ENCODE peak calls at places on chromosomes 5 and 9, in six cellular contexts. E is IMR-90, T is GM20000, Z is endothelial cell, R is cardiac muscle cell, O is fibroblast of mammary gland. G is an unnamed sample.

GRCh38 chr5:63959177-63959982 is 2.9 kb downstream of the HTR1A start:
- DNase-seq in E (no peak), T (no peak), Z (peak), R (peak), O (peak), G (peak)

GRCh38 chr5:112412370-112412769 is 6.7 kb downstream of the EPB41L4A start:
- DNase-seq in E (no peak), T (no peak), Z (no peak), R (no peak), O (no peak), G (no peak)

GRCh38 chr5:33088176-33088575 is 352.6 kb upstream of the TARS1 start:
- DNase-seq in E (no peak), T (no peak), Z (no peak), R (no peak), O (peak), G (no peak)

GRCh38 chr5:66494437-66494836 is 101.8 kb upstream of the MAST4 start:
- DNase-seq in E (no peak), T (no peak), Z (no peak), R (peak), O (no peak), G (no peak)

GRCh38 chr5:76000586-76000985 is 82.6 kb upstream of the SV2C start:
- DNase-seq in E (no peak), T (no peak), Z (no peak), R (no peak), O (no peak), G (no peak)

GRCh38 chr5:80216753-80217596 is 38.9 kb downstream of the SERINC5 start:
- DNase-seq in E (no peak), T (no peak), Z (no peak), R (peak), O (no peak), G (no peak)

GRCh38 chr9:130984476-130984875 is 24.5 kb upstream of the LAMC3 start:
- DNase-seq in E (no peak), T (no peak), Z (no peak), R (no peak), O (no peak), G (no peak)

GRCh38 chr5:56025303-56025885 is 30.6 kb upstream of the IL6ST start:
- DNase-seq in E (peak), T (no peak), Z (no peak), R (no peak), O (peak), G (no peak)

GRCh38 chr9:70484232-70485130 is 70.0 kb upstream of the KLF9 start:
- DNase-seq in E (peak), T (peak), Z (peak), R (peak), O (peak), G (peak)

GRCh38 chr9:69674741-69675438 is 2.7 kb upstream of the APBA1 start:
- DNase-seq in E (peak), T (no peak), Z (no peak), R (no peak), O (peak), G (no peak)

GRCh38 chr9:127013597-127013996 is 99.0 kb downstream of the RALGPS1 start:
- DNase-seq in E (no peak), T (no peak), Z (no peak), R (no peak), O (no peak), G (no peak)

GRCh38 chr5:64838803-64839202 is 70.1 kb downstream of the CWC27 start:
- DNase-seq in E (no peak), T (no peak), Z (no peak), R (no peak), O (no peak), G (no peak)

GRCh38 chr9:4305065-4305481 is 5.2 kb upstream of the GLIS3 start:
- DNase-seq in E (no peak), T (no peak), Z (no peak), R (no peak), O (no peak), G (no peak)

GRCh38 chr9:133727277-133727875 is 10.8 kb downstream of the SARDH start:
- DNase-seq in E (no peak), T (no peak), Z (no peak), R (no peak), O (no peak), G (no peak)

GRCh38 chr5:64854855-64855254 is 86.1 kb downstream of the CWC27 start:
- DNase-seq in E (peak), T (no peak), Z (no peak), R (no peak), O (no peak), G (no peak)

GRCh38 chr9:91889161-91889560 is 60.9 kb downstream of the ROR2 start:
- DNase-seq in E (no peak), T (no peak), Z (no peak), R (no peak), O (no peak), G (no peak)

GRCh38 chr5:129474544-129474943 is 14.4 kb downstream of the ADAMTS19 start:
- DNase-seq in E (no peak), T (no peak), Z (no peak), R (no peak), O (no peak), G (no peak)

GRCh38 chr9:123893831-123894460 is 36.0 kb downstream of the DENND1A start:
- DNase-seq in E (peak), T (no peak), Z (no peak), R (no peak), O (peak), G (no peak)

GRCh38 chr9:129875687-129876395 is 40.6 kb downstream of the USP20 start:
- DNase-seq in E (peak), T (no peak), Z (no peak), R (no peak), O (no peak), G (no peak)

GRCh38 chr9:129876815-129877214 is 41.6 kb downstream of the USP20 start:
- DNase-seq in E (no peak), T (no peak), Z (no peak), R (no peak), O (no peak), G (no peak)

GRCh38 chr9:129873563-129873962 is 38.3 kb downstream of the USP20 start:
- DNase-seq in E (no peak), T (no peak), Z (no peak), R (no peak), O (no peak), G (no peak)

GRCh38 chr9:129874261-129875101 is 39.2 kb downstream of the USP20 start:
- DNase-seq in E (no peak), T (no peak), Z (no peak), R (no peak), O (no peak), G (no peak)

DNA sequence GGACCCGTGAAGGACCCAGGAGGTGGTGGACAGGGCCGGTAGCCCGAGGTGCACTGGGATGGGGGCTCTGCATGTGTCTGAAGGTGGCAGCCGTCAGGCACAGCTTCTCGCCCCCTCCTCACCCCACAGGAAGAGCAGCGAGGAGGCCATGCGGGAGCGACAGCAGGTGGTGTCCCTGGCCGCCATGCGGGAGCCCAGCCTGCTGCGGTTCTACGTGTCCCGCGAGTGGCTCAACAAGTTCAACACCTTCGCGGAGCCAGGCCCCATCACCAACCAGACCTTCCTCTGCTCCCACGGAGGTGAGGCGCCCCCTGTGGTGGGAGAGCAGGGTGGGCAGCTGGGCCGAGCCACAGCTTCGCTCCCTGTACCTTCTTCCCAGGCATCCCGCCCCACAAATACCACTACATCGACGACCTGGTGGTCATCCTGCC is 39.9 kb downstream of the USP20 start:
- DNase-seq in E (no peak), T (no peak), Z (peak), R (no peak), O (no peak), G (no peak)
- TF ChIP-seq CTCF in E (peak), T (no peak), Z (peak), R (peak), O (no peak), G (peak)

DNA sequence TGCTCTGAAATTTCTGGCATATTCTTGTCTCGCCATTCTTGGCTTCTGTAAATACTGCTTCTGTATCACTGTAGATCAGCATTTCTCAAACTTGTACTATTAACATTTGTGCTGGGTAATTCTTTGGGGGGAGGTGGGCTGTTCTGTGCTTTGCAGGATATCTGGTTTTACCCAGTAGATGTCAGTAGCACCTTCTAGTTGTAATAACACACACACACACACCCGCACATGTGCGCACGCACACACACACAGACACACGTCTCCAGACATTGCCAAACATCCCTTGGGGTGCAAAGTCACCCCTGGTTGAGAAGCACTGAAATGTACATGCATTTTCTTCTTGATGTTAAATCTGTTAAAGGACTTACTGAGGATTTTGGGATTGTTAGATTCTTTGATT is 304.1 kb downstream of the MAT2B start:
- DNase-seq in E (peak), T (no peak), Z (no peak), R (no peak), O (peak), G (no peak)
- TF ChIP-seq CTCF in E (peak), T (no peak), Z (no peak), R (peak), O (no peak), G (no peak)

DNA sequence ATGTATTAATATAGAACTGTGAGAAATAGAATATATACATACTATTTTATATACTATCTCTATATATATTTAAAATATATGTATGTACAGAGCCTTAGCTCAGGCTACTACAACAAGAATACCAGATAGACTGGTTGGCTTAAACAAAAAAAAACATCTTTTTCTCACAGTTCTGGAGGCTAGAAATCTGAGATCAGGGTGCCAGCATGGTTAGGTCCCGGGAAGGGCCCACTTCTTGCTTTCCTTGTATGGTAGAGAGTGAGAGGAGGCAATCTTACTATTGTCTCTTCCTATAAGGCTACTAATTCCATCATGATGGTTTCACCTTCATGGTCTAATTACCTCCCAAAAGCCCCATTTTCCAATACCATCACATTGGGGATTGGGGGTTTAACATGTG is 613.0 kb downstream of the ZNF608 start:
- DNase-seq in E (no peak), T (no peak), Z (no peak), R (no peak), O (no peak), G (no peak)
- TF ChIP-seq CTCF in E (no peak), T (no peak), Z (no peak), R (no peak), O (no peak), G (no peak)

DNA sequence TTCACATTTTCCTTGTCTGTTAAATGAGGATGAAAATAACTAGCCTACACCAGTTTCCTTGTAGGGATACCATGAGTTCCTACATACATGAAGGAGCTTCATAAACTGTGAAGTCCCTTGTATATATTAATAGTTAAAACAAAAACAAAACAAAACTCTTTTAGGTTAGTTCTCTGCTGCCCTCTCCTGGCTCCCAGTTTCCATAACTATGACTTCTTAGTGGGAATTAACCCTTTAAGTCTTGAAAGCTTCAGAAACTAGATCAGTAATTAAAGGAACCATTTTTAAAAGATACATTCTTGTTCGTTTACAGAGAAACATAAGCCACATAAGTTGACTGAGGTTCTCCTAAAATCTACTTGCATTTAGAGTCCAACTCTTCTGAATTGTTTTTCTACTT is 500.0 kb upstream of the C9orf72 start:
- DNase-seq in E (peak), T (peak), Z (peak), R (peak), O (peak), G (peak)
- TF ChIP-seq CTCF in E (peak), T (no peak), Z (peak), R (peak), O (peak), G (peak)

GRCh38 chr9:121888438-121888775 is 204.7 kb downstream of the TTLL11 start:
- DNase-seq in E (peak), T (no peak), Z (no peak), R (no peak), O (peak), G (no peak)
- TF ChIP-seq CTCF in E (no peak), T (no peak), Z (no peak), R (no peak), O (peak), G (no peak)

GRCh38 chr5:132661231-132662003 is 3.4 kb downstream of the IL13 start:
- DNase-seq in E (no peak), T (peak), Z (no peak), R (no peak), O (peak), G (no peak)

GRCh38 chr5:132662004-132662401 is 4.0 kb downstream of the IL13 start:
- DNase-seq in E (no peak), T (no peak), Z (no peak), R (no peak), O (no peak), G (no peak)

GRCh38 chr5:132663771-132664695 is 6.1 kb downstream of the IL13 start:
- DNase-seq in E (no peak), T (peak), Z (no peak), R (no peak), O (no peak), G (no peak)

GRCh38 chr5:132664696-132665209 is 6.8 kb downstream of the IL13 start:
- DNase-seq in E (no peak), T (no peak), Z (no peak), R (no peak), O (no peak), G (no peak)

DNA sequence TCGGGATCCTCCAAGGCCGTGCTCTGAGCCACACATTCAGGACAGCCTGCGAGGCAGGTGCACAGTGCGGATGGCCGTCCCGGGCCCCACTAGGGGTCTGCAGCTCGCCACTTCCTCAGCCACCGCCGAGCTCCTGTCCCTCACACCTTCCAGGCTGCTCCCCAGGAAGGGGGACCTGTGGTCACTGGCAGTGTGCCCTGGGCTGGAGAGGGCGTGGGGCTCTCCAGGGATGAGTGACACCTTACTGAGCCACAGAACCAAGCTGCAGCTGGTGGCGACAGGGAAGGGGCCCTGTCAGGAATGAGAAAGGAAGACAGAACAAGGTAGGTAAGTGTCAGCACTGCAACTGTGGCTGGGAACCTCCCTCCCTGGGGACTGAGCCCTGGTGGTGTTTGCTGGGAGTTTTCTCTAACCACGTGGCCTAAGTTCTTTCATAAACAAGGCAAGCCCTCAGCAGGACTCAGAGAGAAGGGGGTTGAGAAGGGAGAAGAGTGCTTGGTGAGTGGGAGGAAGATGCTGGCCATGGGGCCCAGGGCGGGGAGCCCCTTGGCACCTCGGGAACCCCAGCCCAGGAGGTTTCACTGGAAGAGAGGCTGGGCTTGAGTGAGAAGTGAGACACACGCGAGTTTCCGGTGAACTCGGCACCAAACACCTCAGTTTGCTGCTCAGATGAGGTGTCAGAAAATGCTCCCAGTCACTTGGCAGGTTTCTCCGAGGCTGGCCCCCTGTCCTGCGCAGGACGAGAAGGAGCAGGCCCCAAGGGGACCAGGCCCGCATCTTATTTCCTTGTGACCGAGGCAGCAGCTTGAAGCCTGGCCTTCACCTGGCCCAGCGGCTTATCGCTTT is 5.2 kb downstream of the IL13 start:
- DNase-seq in E (peak), T (peak), Z (no peak), R (no peak), O (no peak), G (no peak)
- TF ChIP-seq CTCF in E (no peak), T (no peak), Z (no peak), R (no peak), O (no peak), G (peak)

G was measured in neural crest cell.